ENCODE peak calls at places on chromosome 7, in nine cellular contexts. X is substantia nigra; G is posterior vena cava; T is activated naive CD4-positive, alpha-beta T cell; I is cerebellum; L is HFFc6; F is AG04449; O is retina; D is HepG2. A is an unnamed sample.

GRCh38 chr7:108421720-108422331 is 34.4 kb downstream of the NRCAM start:
- DNase-seq in F (no peak), D (no peak), L (no peak), O (no peak), T (no peak), X (no peak), I (no peak), G (no peak), A (no peak)

GRCh38 chr7:130135208-130136205 is 65.2 kb downstream of the KLHDC10 start:
- DNase-seq in X (no peak), F (no peak), T (no peak), L (peak), O (no peak), D (no peak), G (no peak), I (no peak), A (no peak)

GRCh38 chr7:17638727-17639126 is 301.6 kb downstream of the SNX13 start:
- DNase-seq in L (no peak), T (no peak), F (no peak), I (no peak), O (peak), G (no peak), X (no peak), D (no peak), A (no peak)

GRCh38 chr7:112023282-112023681 is 182.9 kb downstream of the DOCK4 start:
- DNase-seq in D (no peak), X (no peak), O (no peak), I (no peak), F (no peak), L (no peak), G (no peak), T (no peak), A (no peak)

GRCh38 chr7:140326116-140326928 is 72.0 kb downstream of the SLC37A3 start:
- DNase-seq in T (peak), D (peak), X (peak), L (peak), G (peak), O (peak), I (peak), F (no peak), A (peak)

GRCh38 chr7:75611557-75612178 is 119.5 kb downstream of the SPDYE5 start:
- DNase-seq in F (no peak), G (peak), D (peak), T (no peak), X (peak), O (peak), I (peak), L (no peak), A (no peak)

GRCh38 chr7:8068892-8069686 is 100.5 kb downstream of the GLCCI1 start:
- DNase-seq in I (no peak), G (no peak), X (peak), L (no peak), F (no peak), T (no peak), O (no peak), D (no peak), A (no peak)

GRCh38 chr7:100566018-100566531 is 7.6 kb downstream of the SAP25 start:
- DNase-seq in O (no peak), L (no peak), G (peak), T (no peak), I (no peak), D (no peak), F (no peak), X (no peak), A (no peak)

GRCh38 chr7:158469396-158470051 is 118.1 kb downstream of the PTPRN2 start:
- DNase-seq in T (no peak), D (no peak), F (no peak), L (no peak), O (no peak), X (no peak), G (peak), I (no peak), A (no peak)

GRCh38 chr7:105402221-105403095 is 13.7 kb upstream of the SRPK2 start:
- DNase-seq in I (no peak), G (no peak), O (no peak), X (no peak), T (no peak), D (no peak), L (peak), F (no peak), A (no peak)

GRCh38 chr7:23117841-23118240 is 12.3 kb downstream of the KLHL7 start:
- DNase-seq in T (no peak), D (no peak), O (no peak), L (no peak), G (no peak), F (no peak), X (no peak), I (no peak), A (no peak)

GRCh38 chr7:89023146-89023545 is 227.6 kb upstream of the TEX47 start:
- DNase-seq in F (no peak), L (no peak), T (no peak), I (no peak), D (no peak), O (no peak), G (no peak), X (no peak), A (no peak)

GRCh38 chr7:123624527-123625183 is 23.0 kb downstream of the ASB15 start:
- DNase-seq in O (no peak), I (no peak), F (no peak), G (no peak), X (no peak), L (peak), D (peak), T (peak), A (peak)

GRCh38 chr7:111730476-111731300 is 168.4 kb upstream of the IMMP2L start:
- DNase-seq in O (peak), I (no peak), D (peak), G (no peak), X (no peak), L (peak), T (no peak), F (no peak), A (no peak)

GRCh38 chr7:135743907-135744789 is 4.5 kb downstream of the FAM180A start:
- DNase-seq in F (no peak), X (no peak), T (no peak), G (no peak), L (no peak), I (no peak), D (no peak), O (no peak), A (no peak)

GRCh38 chr7:7792089-7792488 is 73.7 kb upstream of the RPA3 start:
- DNase-seq in D (no peak), T (no peak), O (no peak), X (no peak), I (no peak), L (no peak), G (no peak), F (no peak), A (no peak)